ENCODE peak calls at places on chromosomes 6 and 20, in five cellular contexts. One of them, this sample, is unnamed. For H3K4me1, the result is how much of the 10 kb centered on the place peaks cover.

GRCh38 chr6:116405147-116405546 is 34.4 kb downstream of the DSE start:
- DNase-seq in tibial nerve: no peak
- DNase-seq in heart right ventricle: no peak
- DNase-seq in Peyer's patch: peak
- DNase-seq in heart left ventricle: no peak
- DNase-seq in this sample: peak

GRCh38 chr20:4102381-4102780 is 87.0 kb upstream of the RNF24 start:
- DNase-seq in tibial nerve: no peak
- DNase-seq in Peyer's patch: no peak
- DNase-seq in heart right ventricle: no peak
- DNase-seq in heart left ventricle: no peak
- DNase-seq in this sample: no peak

GRCh38 chr6:3825331-3825831 is 23.8 kb upstream of the FAM50B start:
- DNase-seq in heart right ventricle: peak
- DNase-seq in Peyer's patch: peak
- DNase-seq in heart left ventricle: peak
- DNase-seq in tibial nerve: no peak
- DNase-seq in this sample: peak

GRCh38 chr6:144265390-144265789 is 19.7 kb upstream of the UTRN start:
- DNase-seq in Peyer's patch: no peak
- DNase-seq in heart right ventricle: peak
- DNase-seq in heart left ventricle: no peak
- DNase-seq in tibial nerve: no peak
- DNase-seq in this sample: no peak

GRCh38 chr20:17807670-17808069 is 107.9 kb downstream of the BANF2 start:
- DNase-seq in heart right ventricle: no peak
- DNase-seq in tibial nerve: no peak
- DNase-seq in Peyer's patch: no peak
- DNase-seq in heart left ventricle: no peak
- DNase-seq in this sample: no peak

GRCh38 chr20:54139188-54139587 is 34.6 kb downstream of the CYP24A1 start:
- DNase-seq in heart left ventricle: no peak
- DNase-seq in heart right ventricle: no peak
- DNase-seq in tibial nerve: no peak
- DNase-seq in Peyer's patch: no peak
- DNase-seq in this sample: no peak

GRCh38 chr20:1769491-1769890 is 111.9 kb upstream of the SIRPG start:
- DNase-seq in tibial nerve: no peak
- DNase-seq in Peyer's patch: no peak
- DNase-seq in heart left ventricle: no peak
- DNase-seq in heart right ventricle: no peak
- DNase-seq in this sample: no peak

GRCh38 chr6:3081965-3082364 is 13.7 kb downstream of the RIPK1 start:
- DNase-seq in heart right ventricle: no peak
- DNase-seq in Peyer's patch: no peak
- DNase-seq in heart left ventricle: peak
- DNase-seq in tibial nerve: no peak
- DNase-seq in this sample: no peak

GRCh38 chr6:158010591-158011477 is 29.2 kb downstream of the SYNJ2 start:
- DNase-seq in heart left ventricle: no peak
- DNase-seq in heart right ventricle: no peak
- DNase-seq in Peyer's patch: peak
- DNase-seq in tibial nerve: no peak
- DNase-seq in this sample: no peak

GRCh38 chr6:158008894-158009891 is 27.5 kb downstream of the SYNJ2 start:
- DNase-seq in heart left ventricle: peak
- DNase-seq in heart right ventricle: peak
- DNase-seq in Peyer's patch: peak
- DNase-seq in tibial nerve: peak
- DNase-seq in this sample: peak

GRCh38 chr6:158009935-158010585 is 28.4 kb downstream of the SYNJ2 start:
- DNase-seq in tibial nerve: no peak
- DNase-seq in heart left ventricle: no peak
- DNase-seq in heart right ventricle: no peak
- DNase-seq in Peyer's patch: no peak
- DNase-seq in this sample: no peak

GRCh38 chr6:158011980-158012566 is 30.4 kb downstream of the SYNJ2 start:
- DNase-seq in Peyer's patch: no peak
- DNase-seq in heart left ventricle: no peak
- DNase-seq in tibial nerve: no peak
- DNase-seq in heart right ventricle: no peak
- DNase-seq in this sample: no peak

GRCh38 chr6:158011478-158011920 is 29.8 kb downstream of the SYNJ2 start:
- DNase-seq in heart right ventricle: no peak
- DNase-seq in heart left ventricle: no peak
- DNase-seq in tibial nerve: no peak
- DNase-seq in Peyer's patch: peak
- DNase-seq in this sample: peak
- H3K4me3 ChIP-seq in heart right ventricle: no peak
- H3K4me3 ChIP-seq in heart left ventricle: no peak
- H3K4me3 ChIP-seq in tibial nerve: no peak
- H3K4me3 ChIP-seq in Peyer's patch: no peak
- H3K4me3 ChIP-seq in this sample: no peak

GRCh38 chr6:7216941-7217621 is 95.9 kb downstream of the SSR1 start:
- DNase-seq in Peyer's patch: no peak
- DNase-seq in heart left ventricle: peak
- DNase-seq in heart right ventricle: peak
- DNase-seq in tibial nerve: no peak
- DNase-seq in this sample: no peak
- H3K4me1 ChIP-seq in Peyer's patch: under half
- H3K4me1 ChIP-seq in heart left ventricle: under half
- H3K4me1 ChIP-seq in heart right ventricle: half or more
- H3K4me1 ChIP-seq in tibial nerve: under half
- H3K4me1 ChIP-seq in this sample: under half

GRCh38 chr6:158572653-158573541 is 13.0 kb downstream of the TMEM181 start:
- DNase-seq in heart right ventricle: no peak
- DNase-seq in Peyer's patch: peak
- DNase-seq in tibial nerve: no peak
- DNase-seq in heart left ventricle: no peak
- DNase-seq in this sample: no peak
- H3K4me3 ChIP-seq in heart right ventricle: no peak
- H3K4me3 ChIP-seq in Peyer's patch: no peak
- H3K4me3 ChIP-seq in tibial nerve: no peak
- H3K4me3 ChIP-seq in heart left ventricle: no peak
- H3K4me3 ChIP-seq in this sample: no peak

DNA sequence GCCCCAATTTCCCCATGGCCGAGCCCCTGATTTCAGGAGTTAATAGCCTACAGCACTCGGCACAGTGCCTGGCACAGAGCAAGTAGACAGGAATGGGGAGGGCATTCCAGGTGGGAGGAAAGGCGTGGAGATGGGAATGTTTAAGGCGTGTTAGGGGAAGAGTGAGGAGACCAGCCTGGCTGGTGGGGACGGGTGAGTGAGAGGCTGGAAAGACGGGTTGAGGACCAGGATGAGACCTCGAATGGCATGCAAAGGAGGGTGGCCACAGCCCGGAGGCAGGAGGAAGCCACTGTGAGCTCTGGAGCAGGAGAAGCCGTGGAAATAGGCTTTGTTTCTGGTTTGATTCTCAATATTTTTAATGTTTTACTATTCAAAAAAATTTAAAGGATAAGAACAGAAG is 49.5 kb downstream of the CEBPB start:
- DNase-seq in heart left ventricle: no peak
- DNase-seq in Peyer's patch: no peak
- DNase-seq in tibial nerve: no peak
- DNase-seq in heart right ventricle: no peak
- DNase-seq in this sample: no peak
- H3K4me1 ChIP-seq in heart left ventricle: under half
- H3K4me1 ChIP-seq in Peyer's patch: under half
- H3K4me1 ChIP-seq in tibial nerve: under half
- H3K4me1 ChIP-seq in heart right ventricle: under half
- H3K4me1 ChIP-seq in this sample: under half

GRCh38 chr6:81938991-81939773 is 186.7 kb upstream of the TENT5A start:
- DNase-seq in tibial nerve: no peak
- DNase-seq in Peyer's patch: no peak
- DNase-seq in heart right ventricle: no peak
- DNase-seq in heart left ventricle: no peak
- DNase-seq in this sample: no peak
- H3K4me3 ChIP-seq in tibial nerve: no peak
- H3K4me3 ChIP-seq in Peyer's patch: no peak
- H3K4me3 ChIP-seq in heart right ventricle: no peak
- H3K4me3 ChIP-seq in heart left ventricle: no peak
- H3K4me3 ChIP-seq in this sample: no peak

DNA sequence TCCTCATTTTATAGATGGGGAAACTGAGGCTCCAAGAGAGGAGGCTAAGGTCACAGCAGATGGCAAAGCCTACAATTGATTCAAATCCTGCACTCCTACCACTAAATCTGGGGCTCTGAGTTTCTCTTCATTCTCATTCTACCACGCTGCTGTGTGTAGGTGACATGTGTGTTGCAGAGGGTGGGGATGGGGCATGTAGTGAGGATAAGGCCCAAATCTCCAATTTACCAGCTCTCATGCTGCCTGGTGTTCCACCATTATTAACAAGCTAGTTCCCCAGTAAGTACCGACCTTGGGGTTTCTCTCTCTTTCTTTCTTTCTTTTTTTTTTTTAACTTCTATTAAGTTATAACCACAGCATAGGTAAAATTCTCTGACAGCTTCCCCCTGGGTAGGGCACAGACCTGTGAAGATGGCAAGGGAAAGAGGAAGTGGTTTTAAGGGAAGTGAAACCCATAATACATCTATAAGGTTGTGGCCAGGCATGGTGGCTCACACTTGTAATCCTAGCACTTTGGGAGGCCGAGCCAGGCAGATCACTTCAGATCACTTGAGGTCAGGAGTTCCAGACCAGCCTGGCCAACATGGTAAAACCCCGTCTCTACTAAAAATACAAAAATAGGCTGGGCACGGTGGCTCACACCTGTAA is 13.0 kb upstream of the MATN4 start:
- DNase-seq in heart right ventricle: no peak
- DNase-seq in Peyer's patch: peak
- DNase-seq in heart left ventricle: no peak
- DNase-seq in tibial nerve: no peak
- DNase-seq in this sample: no peak
- H3K4me1 ChIP-seq in heart right ventricle: under half
- H3K4me1 ChIP-seq in Peyer's patch: under half
- H3K4me1 ChIP-seq in heart left ventricle: under half
- H3K4me1 ChIP-seq in tibial nerve: under half
- H3K4me1 ChIP-seq in this sample: under half

This sample was measured in uterus.